ENCODE peak calls at places on chromosomes 12 and 14, in five cellular contexts. X is AG04450; U is smooth muscle cell of the brain vasculature; D is activated naive CD4-positive, alpha-beta T cell treated with anti-CD3 and anti-CD28 coated beads for 36 hours; S is CD4-positive, alpha-beta T cell. P is an unnamed sample.

GRCh38 chr12:6927379-6927991 is at the start of gene ATN1:
- DNase-seq in X (peak), U (no peak), D (peak), S (no peak), P (no peak)

GRCh38 chr14:100536721-100537700 is 50.2 kb downstream of the BEGAIN start:
- DNase-seq in X (no peak), U (no peak), D (no peak), S (no peak), P (no peak)

GRCh38 chr14:105329411-105330200 is 15.1 kb downstream of the PACS2 start:
- DNase-seq in X (no peak), U (no peak), D (no peak), S (no peak), P (no peak)

GRCh38 chr14:105374389-105374788 is 23.9 kb upstream of the TEX22 start:
- DNase-seq in X (no peak), U (no peak), D (no peak), S (no peak), P (no peak)

GRCh38 chr14:97185186-97185585 is 388.0 kb downstream of the VRK1 start:
- DNase-seq in X (no peak), U (no peak), D (peak), S (peak), P (no peak)

GRCh38 chr12:26204612-26205289 is 9.4 kb downstream of the SSPN start:
- DNase-seq in X (no peak), U (no peak), D (no peak), S (no peak), P (no peak)

GRCh38 chr12:113329022-113329790 is 5.7 kb downstream of the SLC8B1 start:
- DNase-seq in X (no peak), U (no peak), D (no peak), S (no peak), P (no peak)

GRCh38 chr14:64910847-64911495 is 3.3 kb upstream of the CHURC1 start:
- DNase-seq in X (peak), U (peak), D (no peak), S (no peak), P (no peak)

GRCh38 chr14:42490536-42490935 is 883.9 kb downstream of the LRFN5 start:
- DNase-seq in X (peak), U (no peak), D (no peak), S (no peak), P (no peak)

GRCh38 chr14:77912754-77913556 is 113.0 kb downstream of the ADCK1 start:
- DNase-seq in X (no peak), U (no peak), D (no peak), S (no peak), P (no peak)

GRCh38 chr12:107361970-107362369 is 268.6 kb upstream of the CRY1 start:
- DNase-seq in X (no peak), U (no peak), D (no peak), S (no peak), P (no peak)

GRCh38 chr14:56273151-56273550 is 154.9 kb downstream of the PELI2 start:
- DNase-seq in X (no peak), U (no peak), D (no peak), S (no peak), P (no peak)

GRCh38 chr14:55747186-55747585 is 167.2 kb downstream of the KTN1 start:
- DNase-seq in X (no peak), U (no peak), D (no peak), S (no peak), P (no peak)

GRCh38 chr14:21734457-21735074 is 60.9 kb upstream of the OR4E1 start:
- DNase-seq in X (no peak), U (peak), D (peak), S (peak), P (no peak)

GRCh38 chr12:121955258-121956040 is 37.1 kb downstream of the CFAP251 start:
- DNase-seq in X (no peak), U (no peak), D (no peak), S (no peak), P (no peak)

GRCh38 chr14:68285421-68286179 is 466.0 kb downstream of the RAD51B start:
- DNase-seq in X (no peak), U (no peak), D (peak), S (peak), P (peak)

GRCh38 chr12:14473707-14474287 is 93.9 kb downstream of the PLBD1 start:
- DNase-seq in X (no peak), U (peak), D (no peak), S (no peak), P (peak)

GRCh38 chr12:71840226-71840847 is 778 bp downstream of the TBC1D15 start:
- DNase-seq in X (peak), U (peak), D (peak), S (peak), P (no peak)

GRCh38 chr12:71694099-71694820 is 8.4 kb downstream of the TMEM19 start:
- DNase-seq in X (no peak), U (no peak), D (no peak), S (no peak), P (no peak)

GRCh38 chr12:84919271-84919670 is 6.7 kb upstream of the SLC6A15 start:
- DNase-seq in X (no peak), U (no peak), D (no peak), S (no peak), P (no peak)

GRCh38 chr12:130764475-130765185 is 48.5 kb upstream of the RIMBP2 start:
- DNase-seq in X (no peak), U (no peak), D (peak), S (no peak), P (no peak)

GRCh38 chr14:69877492-69877891 is 1.7 kb upstream of the SMOC1 start:
- DNase-seq in X (no peak), U (no peak), D (no peak), S (no peak), P (no peak)

P was measured in T-helper 2 cell.